ENCODE peak calls at places on chromosomes 11 and 22, in ten cellular contexts. One of them, this sample, is unnamed.

GRCh38 chr22:43313497-43314474 is 29.4 kb downstream of the SCUBE1 start:
- DNase-seq in SK-N-SH: no peak
- DNase-seq in K562: no peak
- DNase-seq in A549: no peak
- DNase-seq in stomach: no peak
- DNase-seq in suprapubic skin: no peak
- DNase-seq in tibial nerve: peak
- DNase-seq in ovary: no peak
- DNase-seq in esophagus muscularis mucosa: no peak
- DNase-seq in H1: no peak
- DNase-seq in this sample: peak

GRCh38 chr11:9280655-9281301 is 15.6 kb upstream of the DENND5A start:
- DNase-seq in tibial nerve: no peak
- DNase-seq in suprapubic skin: no peak
- DNase-seq in K562: no peak
- DNase-seq in esophagus muscularis mucosa: no peak
- DNase-seq in stomach: peak
- DNase-seq in ovary: no peak
- DNase-seq in H1: no peak
- DNase-seq in SK-N-SH: no peak
- DNase-seq in A549: no peak
- DNase-seq in this sample: peak

GRCh38 chr11:43943931-43944751 is 1.7 kb downstream of the C11orf96 start:
- DNase-seq in stomach: no peak
- DNase-seq in suprapubic skin: no peak
- DNase-seq in esophagus muscularis mucosa: no peak
- DNase-seq in H1: no peak
- DNase-seq in K562: no peak
- DNase-seq in SK-N-SH: no peak
- DNase-seq in A549: no peak
- DNase-seq in tibial nerve: no peak
- DNase-seq in ovary: peak
- DNase-seq in this sample: no peak

GRCh38 chr11:85889676-85890579 is 34.7 kb downstream of the CCDC83 start:
- DNase-seq in K562: no peak
- DNase-seq in suprapubic skin: no peak
- DNase-seq in ovary: no peak
- DNase-seq in stomach: no peak
- DNase-seq in SK-N-SH: no peak
- DNase-seq in A549: peak
- DNase-seq in esophagus muscularis mucosa: no peak
- DNase-seq in H1: peak
- DNase-seq in tibial nerve: no peak
- DNase-seq in this sample: no peak

GRCh38 chr11:123308077-123308476 is 113.0 kb upstream of the CLMP start:
- DNase-seq in stomach: no peak
- DNase-seq in H1: no peak
- DNase-seq in K562: no peak
- DNase-seq in SK-N-SH: peak
- DNase-seq in esophagus muscularis mucosa: no peak
- DNase-seq in tibial nerve: peak
- DNase-seq in ovary: no peak
- DNase-seq in suprapubic skin: no peak
- DNase-seq in A549: no peak
- DNase-seq in this sample: no peak

GRCh38 chr11:6568191-6568918 is 35.1 kb downstream of the RRP8 start:
- DNase-seq in H1: no peak
- DNase-seq in tibial nerve: no peak
- DNase-seq in stomach: peak
- DNase-seq in esophagus muscularis mucosa: peak
- DNase-seq in suprapubic skin: no peak
- DNase-seq in SK-N-SH: no peak
- DNase-seq in A549: peak
- DNase-seq in ovary: peak
- DNase-seq in K562: peak
- DNase-seq in this sample: no peak

GRCh38 chr11:102497061-102497460 is 33.5 kb downstream of the MMP7 start:
- DNase-seq in suprapubic skin: no peak
- DNase-seq in SK-N-SH: no peak
- DNase-seq in tibial nerve: no peak
- DNase-seq in K562: no peak
- DNase-seq in H1: no peak
- DNase-seq in stomach: no peak
- DNase-seq in esophagus muscularis mucosa: no peak
- DNase-seq in A549: no peak
- DNase-seq in ovary: no peak
- DNase-seq in this sample: no peak

GRCh38 chr11:11789735-11790369 is 51.9 kb upstream of the USP47 start:
- DNase-seq in tibial nerve: peak
- DNase-seq in ovary: no peak
- DNase-seq in suprapubic skin: no peak
- DNase-seq in SK-N-SH: peak
- DNase-seq in esophagus muscularis mucosa: peak
- DNase-seq in stomach: no peak
- DNase-seq in H1: no peak
- DNase-seq in A549: peak
- DNase-seq in K562: peak
- DNase-seq in this sample: no peak

GRCh38 chr11:133065847-133066485 is 466.3 kb downstream of the OPCML start:
- DNase-seq in tibial nerve: no peak
- DNase-seq in esophagus muscularis mucosa: no peak
- DNase-seq in A549: no peak
- DNase-seq in K562: no peak
- DNase-seq in stomach: no peak
- DNase-seq in ovary: no peak
- DNase-seq in H1: no peak
- DNase-seq in suprapubic skin: peak
- DNase-seq in SK-N-SH: no peak
- DNase-seq in this sample: no peak

GRCh38 chr11:125423247-125423849 is 72.7 kb downstream of the FEZ1 start:
- DNase-seq in SK-N-SH: no peak
- DNase-seq in A549: no peak
- DNase-seq in K562: peak
- DNase-seq in esophagus muscularis mucosa: no peak
- DNase-seq in tibial nerve: no peak
- DNase-seq in H1: no peak
- DNase-seq in suprapubic skin: no peak
- DNase-seq in ovary: no peak
- DNase-seq in stomach: no peak
- DNase-seq in this sample: no peak

GRCh38 chr11:87072787-87073186 is 35.1 kb downstream of the TMEM135 start:
- DNase-seq in SK-N-SH: no peak
- DNase-seq in K562: no peak
- DNase-seq in suprapubic skin: no peak
- DNase-seq in H1: no peak
- DNase-seq in tibial nerve: no peak
- DNase-seq in ovary: no peak
- DNase-seq in A549: no peak
- DNase-seq in esophagus muscularis mucosa: no peak
- DNase-seq in stomach: no peak
- DNase-seq in this sample: no peak

GRCh38 chr11:126053340-126054286 is 9.1 kb downstream of the CDON start:
- DNase-seq in esophagus muscularis mucosa: peak
- DNase-seq in ovary: no peak
- DNase-seq in H1: no peak
- DNase-seq in suprapubic skin: no peak
- DNase-seq in tibial nerve: no peak
- DNase-seq in SK-N-SH: peak
- DNase-seq in K562: no peak
- DNase-seq in A549: no peak
- DNase-seq in stomach: no peak
- DNase-seq in this sample: no peak

GRCh38 chr11:47443028-47443700 is 5.8 kb downstream of the RAPSN start:
- DNase-seq in stomach: no peak
- DNase-seq in A549: peak
- DNase-seq in tibial nerve: no peak
- DNase-seq in K562: peak
- DNase-seq in H1: no peak
- DNase-seq in SK-N-SH: peak
- DNase-seq in suprapubic skin: no peak
- DNase-seq in ovary: no peak
- DNase-seq in esophagus muscularis mucosa: no peak
- DNase-seq in this sample: no peak

GRCh38 chr22:38843201-38843715 is 570 bp downstream of the NPTXR start:
- DNase-seq in suprapubic skin: no peak
- DNase-seq in SK-N-SH: peak
- DNase-seq in H1: peak
- DNase-seq in esophagus muscularis mucosa: no peak
- DNase-seq in ovary: peak
- DNase-seq in A549: peak
- DNase-seq in tibial nerve: no peak
- DNase-seq in K562: peak
- DNase-seq in stomach: peak
- DNase-seq in this sample: peak

GRCh38 chr11:76268498-76268897 is 62.2 kb upstream of the WNT11 start:
- DNase-seq in SK-N-SH: no peak
- DNase-seq in esophagus muscularis mucosa: no peak
- DNase-seq in ovary: no peak
- DNase-seq in suprapubic skin: no peak
- DNase-seq in tibial nerve: no peak
- DNase-seq in stomach: no peak
- DNase-seq in H1: no peak
- DNase-seq in A549: no peak
- DNase-seq in K562: no peak
- DNase-seq in this sample: no peak

GRCh38 chr11:76270387-76270786 is 64.1 kb upstream of the WNT11 start:
- DNase-seq in H1: no peak
- DNase-seq in SK-N-SH: no peak
- DNase-seq in stomach: no peak
- DNase-seq in esophagus muscularis mucosa: no peak
- DNase-seq in tibial nerve: peak
- DNase-seq in A549: no peak
- DNase-seq in ovary: no peak
- DNase-seq in K562: no peak
- DNase-seq in suprapubic skin: no peak
- DNase-seq in this sample: no peak

GRCh38 chr11:76267563-76267962 is 61.3 kb upstream of the WNT11 start:
- DNase-seq in SK-N-SH: no peak
- DNase-seq in tibial nerve: no peak
- DNase-seq in A549: no peak
- DNase-seq in ovary: no peak
- DNase-seq in esophagus muscularis mucosa: no peak
- DNase-seq in stomach: no peak
- DNase-seq in suprapubic skin: no peak
- DNase-seq in K562: no peak
- DNase-seq in H1: no peak
- DNase-seq in this sample: no peak

GRCh38 chr11:76269661-76270322 is 63.5 kb upstream of the WNT11 start:
- DNase-seq in ovary: no peak
- DNase-seq in H1: no peak
- DNase-seq in suprapubic skin: no peak
- DNase-seq in stomach: no peak
- DNase-seq in A549: no peak
- DNase-seq in tibial nerve: no peak
- DNase-seq in K562: no peak
- DNase-seq in SK-N-SH: no peak
- DNase-seq in esophagus muscularis mucosa: no peak
- DNase-seq in this sample: no peak

DNA sequence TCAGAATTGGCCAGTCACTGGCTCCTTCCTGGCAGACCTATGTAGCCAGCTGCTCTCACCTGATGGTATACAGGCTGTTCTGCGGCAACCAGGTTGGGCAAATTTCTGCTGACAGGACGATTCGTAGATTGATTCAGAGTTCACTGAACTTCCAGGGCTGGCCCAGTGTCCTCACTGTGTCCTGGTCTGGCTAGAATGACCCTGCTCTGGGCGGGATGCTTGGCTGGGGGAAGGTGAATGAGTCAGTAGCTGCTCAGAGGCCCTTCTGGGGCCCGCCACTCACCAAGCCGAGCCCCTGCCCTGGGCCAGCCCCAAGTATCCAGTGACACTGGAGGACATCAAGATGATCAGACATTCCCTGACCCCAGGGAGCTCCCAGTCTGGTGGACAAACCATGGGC is 62.9 kb upstream of the WNT11 start:
- DNase-seq in A549: no peak
- DNase-seq in K562: no peak
- DNase-seq in stomach: no peak
- DNase-seq in ovary: no peak
- DNase-seq in suprapubic skin: no peak
- DNase-seq in esophagus muscularis mucosa: no peak
- DNase-seq in tibial nerve: peak
- DNase-seq in SK-N-SH: no peak
- DNase-seq in H1: no peak
- DNase-seq in this sample: no peak
- TF ChIP-seq EP300 in A549: no peak
- TF ChIP-seq EP300 in K562: no peak
- TF ChIP-seq EP300 in stomach: no peak
- TF ChIP-seq EP300 in ovary: no peak
- TF ChIP-seq EP300 in suprapubic skin: no peak
- TF ChIP-seq EP300 in esophagus muscularis mucosa: no peak
- TF ChIP-seq EP300 in tibial nerve: no peak
- TF ChIP-seq EP300 in SK-N-SH: no peak
- TF ChIP-seq EP300 in H1: no peak
- TF ChIP-seq EP300 in this sample: no peak

DNA sequence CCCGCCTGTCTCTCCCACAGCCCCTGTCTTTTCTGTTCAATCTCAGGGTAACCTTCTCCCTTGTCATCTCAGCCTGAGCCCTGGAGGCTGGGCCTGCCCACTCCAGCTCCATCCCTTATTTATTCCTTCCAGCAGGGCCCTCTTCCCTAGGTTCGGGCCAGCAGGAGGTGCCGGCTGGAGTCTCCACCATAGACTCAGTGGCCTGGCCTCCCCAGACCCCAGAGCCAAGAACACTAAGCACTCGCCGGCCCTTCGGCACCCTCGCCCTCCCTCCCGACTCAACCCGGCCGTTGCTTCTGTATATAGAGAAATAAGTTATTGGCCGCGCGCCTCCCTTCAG is 1.4 kb upstream of the RAB1B start:
- DNase-seq in H1: no peak
- DNase-seq in stomach: no peak
- DNase-seq in suprapubic skin: no peak
- DNase-seq in ovary: no peak
- DNase-seq in tibial nerve: no peak
- DNase-seq in A549: peak
- DNase-seq in esophagus muscularis mucosa: no peak
- DNase-seq in SK-N-SH: no peak
- DNase-seq in K562: no peak
- DNase-seq in this sample: no peak
- TF ChIP-seq EP300 in H1: no peak
- TF ChIP-seq EP300 in stomach: no peak
- TF ChIP-seq EP300 in suprapubic skin: no peak
- TF ChIP-seq EP300 in ovary: no peak
- TF ChIP-seq EP300 in tibial nerve: no peak
- TF ChIP-seq EP300 in A549: no peak
- TF ChIP-seq EP300 in esophagus muscularis mucosa: no peak
- TF ChIP-seq EP300 in SK-N-SH: no peak
- TF ChIP-seq EP300 in K562: no peak
- TF ChIP-seq EP300 in this sample: no peak

GRCh38 chr11:131668867-131669780 is 298.7 kb downstream of the NTM start:
- DNase-seq in stomach: peak
- DNase-seq in K562: peak
- DNase-seq in tibial nerve: no peak
- DNase-seq in esophagus muscularis mucosa: no peak
- DNase-seq in ovary: no peak
- DNase-seq in SK-N-SH: peak
- DNase-seq in suprapubic skin: peak
- DNase-seq in A549: peak
- DNase-seq in H1: no peak
- DNase-seq in this sample: peak
- TF ChIP-seq EP300 in stomach: no peak
- TF ChIP-seq EP300 in K562: no peak
- TF ChIP-seq EP300 in tibial nerve: no peak
- TF ChIP-seq EP300 in esophagus muscularis mucosa: no peak
- TF ChIP-seq EP300 in ovary: no peak
- TF ChIP-seq EP300 in SK-N-SH: no peak
- TF ChIP-seq EP300 in suprapubic skin: no peak
- TF ChIP-seq EP300 in A549: no peak
- TF ChIP-seq EP300 in H1: no peak
- TF ChIP-seq EP300 in this sample: no peak

GRCh38 chr11:62882811-62883496 is 2.3 kb downstream of the SLC3A2 start:
- DNase-seq in K562: peak
- DNase-seq in esophagus muscularis mucosa: no peak
- DNase-seq in ovary: no peak
- DNase-seq in tibial nerve: no peak
- DNase-seq in SK-N-SH: no peak
- DNase-seq in stomach: no peak
- DNase-seq in suprapubic skin: no peak
- DNase-seq in H1: no peak
- DNase-seq in A549: no peak
- DNase-seq in this sample: no peak
- TF ChIP-seq EP300 in K562: no peak
- TF ChIP-seq EP300 in esophagus muscularis mucosa: no peak
- TF ChIP-seq EP300 in ovary: no peak
- TF ChIP-seq EP300 in tibial nerve: no peak
- TF ChIP-seq EP300 in SK-N-SH: no peak
- TF ChIP-seq EP300 in stomach: no peak
- TF ChIP-seq EP300 in suprapubic skin: no peak
- TF ChIP-seq EP300 in H1: no peak
- TF ChIP-seq EP300 in A549: no peak
- TF ChIP-seq EP300 in this sample: no peak

This sample was measured in transverse colon.